ENCODE peak calls at places on chromosomes 2 and 18, in nine cellular contexts. One of them, this sample, is unnamed.

GRCh38 chr18:45775241-45775676 is 50.2 kb upstream of the SIGLEC15 start:
- DNase-seq in cardiac septum: peak
- DNase-seq in GM20000: peak
- DNase-seq in kidney: peak
- DNase-seq in iris pigment epithelial cell: peak
- DNase-seq in GM04504: no peak
- DNase-seq in nephron progenitor cell: peak
- DNase-seq in stimulated activated naive B cell treated with anti-CD40 and anti-IgM and Interleukin-4, amounts not matched to agents 10 μg/mL and 1 μg/mL and 100 μg/mL, for 72 hours: peak
- DNase-seq in Calu3: peak
- DNase-seq in this sample: no peak

GRCh38 chr2:56333812-56334485 is 150.2 kb downstream of the CCDC85A start:
- DNase-seq in cardiac septum: no peak
- DNase-seq in GM20000: no peak
- DNase-seq in kidney: no peak
- DNase-seq in iris pigment epithelial cell: no peak
- DNase-seq in GM04504: no peak
- DNase-seq in nephron progenitor cell: no peak
- DNase-seq in stimulated activated naive B cell treated with anti-CD40 and anti-IgM and Interleukin-4, amounts not matched to agents 10 μg/mL and 1 μg/mL and 100 μg/mL, for 72 hours: no peak
- DNase-seq in Calu3: no peak
- DNase-seq in this sample: no peak

GRCh38 chr2:118169359-118170005 is 81.2 kb downstream of the INSIG2 start:
- DNase-seq in cardiac septum: no peak
- DNase-seq in GM20000: no peak
- DNase-seq in kidney: peak
- DNase-seq in iris pigment epithelial cell: no peak
- DNase-seq in GM04504: no peak
- DNase-seq in nephron progenitor cell: no peak
- DNase-seq in stimulated activated naive B cell treated with anti-CD40 and anti-IgM and Interleukin-4, amounts not matched to agents 10 μg/mL and 1 μg/mL and 100 μg/mL, for 72 hours: no peak
- DNase-seq in Calu3: peak
- DNase-seq in this sample: peak

GRCh38 chr18:68467966-68468365 is 246.9 kb downstream of the TMX3 start:
- DNase-seq in cardiac septum: no peak
- DNase-seq in GM20000: no peak
- DNase-seq in kidney: no peak
- DNase-seq in iris pigment epithelial cell: peak
- DNase-seq in GM04504: no peak
- DNase-seq in nephron progenitor cell: no peak
- DNase-seq in stimulated activated naive B cell treated with anti-CD40 and anti-IgM and Interleukin-4, amounts not matched to agents 10 μg/mL and 1 μg/mL and 100 μg/mL, for 72 hours: no peak
- DNase-seq in Calu3: no peak
- DNase-seq in this sample: no peak

GRCh38 chr2:86020984-86021383 is 84.7 kb downstream of the POLR1A start:
- DNase-seq in cardiac septum: no peak
- DNase-seq in GM20000: no peak
- DNase-seq in kidney: no peak
- DNase-seq in iris pigment epithelial cell: peak
- DNase-seq in GM04504: no peak
- DNase-seq in nephron progenitor cell: no peak
- DNase-seq in stimulated activated naive B cell treated with anti-CD40 and anti-IgM and Interleukin-4, amounts not matched to agents 10 μg/mL and 1 μg/mL and 100 μg/mL, for 72 hours: no peak
- DNase-seq in Calu3: no peak
- DNase-seq in this sample: no peak

GRCh38 chr2:143558665-143559064 is 429.4 kb downstream of the ARHGAP15 start:
- DNase-seq in cardiac septum: no peak
- DNase-seq in GM20000: no peak
- DNase-seq in kidney: no peak
- DNase-seq in iris pigment epithelial cell: peak
- DNase-seq in GM04504: peak
- DNase-seq in nephron progenitor cell: no peak
- DNase-seq in stimulated activated naive B cell treated with anti-CD40 and anti-IgM and Interleukin-4, amounts not matched to agents 10 μg/mL and 1 μg/mL and 100 μg/mL, for 72 hours: no peak
- DNase-seq in Calu3: no peak
- DNase-seq in this sample: no peak

GRCh38 chr18:49894827-49895226 is 81.5 kb upstream of the ACAA2 start:
- DNase-seq in cardiac septum: no peak
- DNase-seq in GM20000: no peak
- DNase-seq in kidney: no peak
- DNase-seq in iris pigment epithelial cell: no peak
- DNase-seq in GM04504: no peak
- DNase-seq in nephron progenitor cell: no peak
- DNase-seq in stimulated activated naive B cell treated with anti-CD40 and anti-IgM and Interleukin-4, amounts not matched to agents 10 μg/mL and 1 μg/mL and 100 μg/mL, for 72 hours: no peak
- DNase-seq in Calu3: no peak
- DNase-seq in this sample: no peak

GRCh38 chr18:64207818-64208217 is 58.9 kb upstream of the LINC00305 start:
- DNase-seq in cardiac septum: no peak
- DNase-seq in GM20000: no peak
- DNase-seq in kidney: no peak
- DNase-seq in iris pigment epithelial cell: no peak
- DNase-seq in GM04504: no peak
- DNase-seq in nephron progenitor cell: no peak
- DNase-seq in stimulated activated naive B cell treated with anti-CD40 and anti-IgM and Interleukin-4, amounts not matched to agents 10 μg/mL and 1 μg/mL and 100 μg/mL, for 72 hours: no peak
- DNase-seq in Calu3: no peak
- DNase-seq in this sample: no peak

GRCh38 chr2:232604535-232604934 is 28.9 kb upstream of the EFHD1 start:
- DNase-seq in cardiac septum: no peak
- DNase-seq in GM20000: no peak
- DNase-seq in kidney: no peak
- DNase-seq in iris pigment epithelial cell: no peak
- DNase-seq in GM04504: no peak
- DNase-seq in nephron progenitor cell: no peak
- DNase-seq in stimulated activated naive B cell treated with anti-CD40 and anti-IgM and Interleukin-4, amounts not matched to agents 10 μg/mL and 1 μg/mL and 100 μg/mL, for 72 hours: no peak
- DNase-seq in Calu3: no peak
- DNase-seq in this sample: no peak

GRCh38 chr2:27807476-27807875 is 36.0 kb downstream of the MRPL33 start:
- DNase-seq in cardiac septum: no peak
- DNase-seq in GM20000: no peak
- DNase-seq in kidney: no peak
- DNase-seq in iris pigment epithelial cell: peak
- DNase-seq in GM04504: no peak
- DNase-seq in nephron progenitor cell: peak
- DNase-seq in stimulated activated naive B cell treated with anti-CD40 and anti-IgM and Interleukin-4, amounts not matched to agents 10 μg/mL and 1 μg/mL and 100 μg/mL, for 72 hours: no peak
- DNase-seq in Calu3: peak
- DNase-seq in this sample: peak

GRCh38 chr2:10471046-10471571 is 23.0 kb upstream of the ODC1 start:
- DNase-seq in cardiac septum: peak
- DNase-seq in GM20000: no peak
- DNase-seq in kidney: no peak
- DNase-seq in iris pigment epithelial cell: no peak
- DNase-seq in GM04504: no peak
- DNase-seq in nephron progenitor cell: no peak
- DNase-seq in stimulated activated naive B cell treated with anti-CD40 and anti-IgM and Interleukin-4, amounts not matched to agents 10 μg/mL and 1 μg/mL and 100 μg/mL, for 72 hours: no peak
- DNase-seq in Calu3: no peak
- DNase-seq in this sample: no peak

GRCh38 chr18:23862071-23862470 is 152.5 kb upstream of the TTC39C start:
- DNase-seq in cardiac septum: no peak
- DNase-seq in GM20000: no peak
- DNase-seq in kidney: no peak
- DNase-seq in iris pigment epithelial cell: peak
- DNase-seq in GM04504: peak
- DNase-seq in nephron progenitor cell: no peak
- DNase-seq in stimulated activated naive B cell treated with anti-CD40 and anti-IgM and Interleukin-4, amounts not matched to agents 10 μg/mL and 1 μg/mL and 100 μg/mL, for 72 hours: no peak
- DNase-seq in Calu3: no peak
- DNase-seq in this sample: peak

GRCh38 chr2:127226520-127227263 is 6.6 kb upstream of the CYP27C1 start:
- DNase-seq in cardiac septum: no peak
- DNase-seq in GM20000: peak
- DNase-seq in kidney: no peak
- DNase-seq in iris pigment epithelial cell: peak
- DNase-seq in GM04504: peak
- DNase-seq in nephron progenitor cell: no peak
- DNase-seq in stimulated activated naive B cell treated with anti-CD40 and anti-IgM and Interleukin-4, amounts not matched to agents 10 μg/mL and 1 μg/mL and 100 μg/mL, for 72 hours: no peak
- DNase-seq in Calu3: peak
- DNase-seq in this sample: peak

GRCh38 chr2:71254776-71255175 is 27.9 kb upstream of the PAIP2B start:
- DNase-seq in cardiac septum: no peak
- DNase-seq in GM20000: no peak
- DNase-seq in kidney: no peak
- DNase-seq in iris pigment epithelial cell: no peak
- DNase-seq in GM04504: no peak
- DNase-seq in nephron progenitor cell: no peak
- DNase-seq in stimulated activated naive B cell treated with anti-CD40 and anti-IgM and Interleukin-4, amounts not matched to agents 10 μg/mL and 1 μg/mL and 100 μg/mL, for 72 hours: no peak
- DNase-seq in Calu3: no peak
- DNase-seq in this sample: no peak

GRCh38 chr18:3451989-3452749 is 2.2 kb downstream of the TGIF1 start:
- DNase-seq in cardiac septum: peak
- DNase-seq in GM20000: peak
- DNase-seq in kidney: peak
- DNase-seq in iris pigment epithelial cell: peak
- DNase-seq in GM04504: peak
- DNase-seq in nephron progenitor cell: peak
- DNase-seq in stimulated activated naive B cell treated with anti-CD40 and anti-IgM and Interleukin-4, amounts not matched to agents 10 μg/mL and 1 μg/mL and 100 μg/mL, for 72 hours: peak
- DNase-seq in Calu3: peak
- DNase-seq in this sample: peak

GRCh38 chr2:229193281-229193680 is 77.8 kb downstream of the PID1 start:
- DNase-seq in cardiac septum: no peak
- DNase-seq in GM20000: no peak
- DNase-seq in kidney: no peak
- DNase-seq in iris pigment epithelial cell: no peak
- DNase-seq in GM04504: no peak
- DNase-seq in nephron progenitor cell: no peak
- DNase-seq in stimulated activated naive B cell treated with anti-CD40 and anti-IgM and Interleukin-4, amounts not matched to agents 10 μg/mL and 1 μg/mL and 100 μg/mL, for 72 hours: no peak
- DNase-seq in Calu3: no peak
- DNase-seq in this sample: no peak

GRCh38 chr2:32882911-32883810 is 63.6 kb upstream of the LTBP1 start:
- DNase-seq in cardiac septum: no peak
- DNase-seq in GM20000: no peak
- DNase-seq in kidney: no peak
- DNase-seq in iris pigment epithelial cell: peak
- DNase-seq in GM04504: peak
- DNase-seq in nephron progenitor cell: no peak
- DNase-seq in stimulated activated naive B cell treated with anti-CD40 and anti-IgM and Interleukin-4, amounts not matched to agents 10 μg/mL and 1 μg/mL and 100 μg/mL, for 72 hours: no peak
- DNase-seq in Calu3: no peak
- DNase-seq in this sample: no peak

GRCh38 chr2:113700186-113700841 is 56.1 kb downstream of the SLC35F5 start:
- DNase-seq in cardiac septum: no peak
- DNase-seq in GM20000: peak
- DNase-seq in kidney: peak
- DNase-seq in iris pigment epithelial cell: no peak
- DNase-seq in GM04504: no peak
- DNase-seq in nephron progenitor cell: no peak
- DNase-seq in stimulated activated naive B cell treated with anti-CD40 and anti-IgM and Interleukin-4, amounts not matched to agents 10 μg/mL and 1 μg/mL and 100 μg/mL, for 72 hours: peak
- DNase-seq in Calu3: no peak
- DNase-seq in this sample: peak

GRCh38 chr2:99399063-99399462 is 61.9 kb downstream of the EIF5B start:
- DNase-seq in cardiac septum: no peak
- DNase-seq in GM20000: no peak
- DNase-seq in kidney: no peak
- DNase-seq in iris pigment epithelial cell: no peak
- DNase-seq in GM04504: no peak
- DNase-seq in nephron progenitor cell: no peak
- DNase-seq in stimulated activated naive B cell treated with anti-CD40 and anti-IgM and Interleukin-4, amounts not matched to agents 10 μg/mL and 1 μg/mL and 100 μg/mL, for 72 hours: no peak
- DNase-seq in Calu3: no peak
- DNase-seq in this sample: no peak

This sample was measured in SW480.